ENCODE peak calls at places on chromosomes 5 and 9, in five cellular contexts. Z is thoracic aorta, L is AG10803, A is cardiac muscle cell, K is upper lobe of left lung. B is an unnamed sample.

GRCh38 chr5:31531543-31531887 is 378 bp downstream of the DROSHA start:
- DNase-seq in Z (no peak), L (peak), A (peak), K (peak), B (no peak)

GRCh38 chr5:137935190-137935589 is 45.9 kb downstream of the PKD2L2 start:
- DNase-seq in Z (no peak), L (no peak), A (no peak), K (no peak), B (no peak)

GRCh38 chr5:17396247-17396646 is 101.8 kb upstream of the TAF11L2 start:
- DNase-seq in Z (no peak), L (no peak), A (no peak), K (no peak), B (no peak)

GRCh38 chr9:4714266-4715016 is 26.6 kb downstream of the AK3 start:
- DNase-seq in Z (no peak), L (peak), A (no peak), K (no peak), B (no peak)

GRCh38 chr9:87428659-87429058 is 69.0 kb upstream of the DAPK1 start:
- DNase-seq in Z (no peak), L (no peak), A (no peak), K (no peak), B (no peak)

GRCh38 chr5:17461793-17462192 is 36.2 kb upstream of the TAF11L2 start:
- DNase-seq in Z (no peak), L (no peak), A (no peak), K (no peak), B (no peak)

GRCh38 chr5:55191165-55191564 is 18.2 kb upstream of the CDC20B start:
- DNase-seq in Z (no peak), L (peak), A (no peak), K (no peak), B (no peak)

GRCh38 chr5:74402553-74402952 is 238.0 kb downstream of the ENC1 start:
- DNase-seq in Z (no peak), L (no peak), A (no peak), K (no peak), B (no peak)

GRCh38 chr5:156230887-156231286 is 96.1 kb upstream of the SGCD start:
- DNase-seq in Z (no peak), L (no peak), A (no peak), K (no peak), B (no peak)

GRCh38 chr9:83043583-83043982 is 19.4 kb downstream of the RASEF start:
- DNase-seq in Z (no peak), L (peak), A (no peak), K (no peak), B (no peak)

GRCh38 chr5:96699186-96699820 is 37.1 kb downstream of the CAST start:
- DNase-seq in Z (no peak), L (no peak), A (peak), K (no peak), B (no peak)

DNA sequence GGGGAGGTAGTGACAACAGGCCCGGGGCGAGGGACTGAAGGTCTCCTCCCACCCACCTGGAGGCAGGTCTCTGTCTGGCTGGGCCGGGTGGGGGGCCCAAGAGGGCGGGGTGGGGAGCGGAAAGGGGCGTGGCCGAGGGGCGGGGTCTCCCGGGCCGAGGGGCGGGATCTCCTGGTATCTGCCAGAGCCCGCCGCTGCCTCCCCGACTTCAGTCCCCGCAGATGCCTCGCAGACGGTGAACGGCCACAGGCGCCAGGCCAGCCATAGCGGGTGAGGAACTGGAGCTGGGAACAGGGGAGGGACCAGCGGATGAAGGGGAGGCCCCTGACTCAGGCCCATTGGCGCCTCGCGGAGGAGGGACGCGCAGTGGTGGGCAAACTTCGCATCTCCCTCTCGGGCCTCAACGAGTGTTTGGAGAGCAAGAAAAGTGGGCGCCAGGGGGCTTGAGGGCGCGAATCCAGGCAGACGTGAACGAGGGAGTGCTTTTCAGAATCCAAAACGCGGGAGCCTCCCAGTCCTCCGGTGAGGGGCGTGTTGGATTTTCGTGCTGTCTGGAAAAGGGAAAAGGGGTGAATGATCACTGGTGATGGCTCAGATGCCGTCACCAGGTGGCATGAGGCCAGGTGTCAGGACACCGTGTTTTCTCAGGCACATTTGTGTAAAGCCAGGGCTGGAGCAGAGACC is at the start of gene ADGRD2:
- DNase-seq in Z (no peak), L (peak), A (peak), K (no peak), B (no peak)
- TF ChIP-seq CTCF in Z (no peak), L (no peak), A (no peak), K (no peak), B (no peak)

DNA sequence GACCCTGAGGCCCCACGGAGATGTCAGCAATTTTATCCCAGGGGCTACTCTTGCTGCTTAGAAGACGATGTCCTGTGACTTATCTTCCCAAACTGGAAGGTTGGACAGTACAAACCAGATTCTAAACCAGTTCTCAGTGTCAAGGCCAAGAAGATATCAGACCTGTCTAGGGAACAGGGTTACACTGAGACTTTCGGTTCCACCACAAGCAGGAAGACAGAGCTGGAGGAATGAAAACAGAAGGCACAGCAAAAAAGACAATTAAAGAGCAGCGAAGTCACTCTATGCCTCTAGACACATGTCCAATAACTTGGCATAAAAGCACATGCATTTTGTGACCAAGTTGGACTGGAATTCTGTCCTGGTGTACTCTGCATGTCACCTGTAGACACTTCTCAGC is 73.4 kb upstream of the TMEM252 start:
- DNase-seq in Z (no peak), L (no peak), A (no peak), K (no peak), B (no peak)
- H3K4me3 ChIP-seq in Z (no peak), L (no peak), A (no peak), K (no peak), B (no peak)

GRCh38 chr9:18910858-18911257 is 122.2 kb downstream of the SAXO1 start:
- DNase-seq in Z (no peak), L (no peak), A (peak), K (no peak), B (no peak)
- TF ChIP-seq CTCF in Z (no peak), L (peak), A (no peak), K (no peak), B (no peak)

GRCh38 chr9:130069048-130069447 is 15.3 kb downstream of the GPR107 start:
- DNase-seq in Z (no peak), L (no peak), A (no peak), K (no peak), B (no peak)

GRCh38 chr9:130074391-130075115 is 20.8 kb downstream of the GPR107 start:
- DNase-seq in Z (no peak), L (no peak), A (peak), K (no peak), B (no peak)

GRCh38 chr9:130072515-130073235 is 19.0 kb downstream of the GPR107 start:
- DNase-seq in Z (no peak), L (no peak), A (peak), K (no peak), B (no peak)

GRCh38 chr9:130078547-130078946 is 24.8 kb downstream of the GPR107 start:
- DNase-seq in Z (no peak), L (no peak), A (no peak), K (no peak), B (no peak)

GRCh38 chr9:130073373-130073772 is 19.7 kb downstream of the GPR107 start:
- DNase-seq in Z (no peak), L (peak), A (peak), K (peak), B (no peak)
- H3K4me3 ChIP-seq in Z (no peak), L (no peak), A (no peak), K (no peak), B (no peak)

DNA sequence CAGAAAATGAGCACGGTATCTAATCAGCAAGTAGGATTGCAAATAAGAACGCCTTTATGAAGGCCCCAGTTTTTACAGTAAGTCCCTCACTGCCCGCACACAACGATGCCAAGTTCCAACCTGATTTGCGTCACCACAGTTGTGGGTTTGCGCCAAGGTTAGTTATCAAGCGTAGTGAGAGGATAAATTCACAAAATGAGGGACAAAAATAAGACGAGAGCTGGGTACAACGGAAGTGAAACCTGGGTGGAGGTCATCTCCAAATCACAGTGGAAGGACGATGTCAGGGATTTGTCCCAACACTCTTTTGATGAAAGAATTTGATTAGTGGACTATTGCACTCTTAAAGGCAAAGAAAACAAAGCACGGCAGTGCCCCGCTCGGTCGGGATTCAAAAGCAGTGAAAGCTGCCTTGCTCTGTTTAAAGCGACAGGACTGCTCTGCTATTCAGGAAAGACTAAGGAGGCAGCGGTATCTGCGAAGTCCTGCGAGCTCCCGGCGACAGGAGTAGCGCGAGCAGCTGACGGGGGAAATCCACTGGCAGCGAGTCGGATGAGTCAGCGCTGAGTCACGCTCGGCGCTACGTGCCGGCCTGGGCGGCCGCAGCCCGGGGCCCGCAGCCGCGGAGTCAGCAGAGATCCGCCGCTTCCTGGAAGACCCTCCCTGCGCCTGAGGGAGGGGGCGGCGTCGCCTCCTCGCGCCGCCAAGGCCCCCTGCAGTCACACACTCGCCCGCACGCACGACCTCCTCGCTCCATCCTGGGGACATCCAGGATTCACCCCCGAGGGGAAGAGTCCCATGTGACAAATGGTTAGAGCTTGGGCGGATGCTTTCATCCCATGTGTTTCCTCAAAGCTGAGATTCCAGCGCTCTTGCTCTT is 102.8 kb downstream of the ARRDC3 start:
- DNase-seq in Z (peak), L (peak), A (peak), K (peak), B (peak)
- TF ChIP-seq CTCF in Z (no peak), L (peak), A (peak), K (no peak), B (peak)

GRCh38 chr5:140358738-140359310 is 1.2 kb upstream of the SLC4A9 start:
- DNase-seq in Z (no peak), L (peak), A (peak), K (no peak), B (no peak)

GRCh38 chr5:140356878-140357730 is 2.9 kb upstream of the SLC4A9 start:
- DNase-seq in Z (no peak), L (no peak), A (no peak), K (no peak), B (no peak)

GRCh38 chr5:140355551-140355950 is 4.4 kb upstream of the SLC4A9 start:
- DNase-seq in Z (no peak), L (no peak), A (no peak), K (no peak), B (no peak)

GRCh38 chr5:140360101-140360500 is at the start of gene SLC4A9:
- DNase-seq in Z (no peak), L (no peak), A (no peak), K (no peak), B (no peak)

DNA sequence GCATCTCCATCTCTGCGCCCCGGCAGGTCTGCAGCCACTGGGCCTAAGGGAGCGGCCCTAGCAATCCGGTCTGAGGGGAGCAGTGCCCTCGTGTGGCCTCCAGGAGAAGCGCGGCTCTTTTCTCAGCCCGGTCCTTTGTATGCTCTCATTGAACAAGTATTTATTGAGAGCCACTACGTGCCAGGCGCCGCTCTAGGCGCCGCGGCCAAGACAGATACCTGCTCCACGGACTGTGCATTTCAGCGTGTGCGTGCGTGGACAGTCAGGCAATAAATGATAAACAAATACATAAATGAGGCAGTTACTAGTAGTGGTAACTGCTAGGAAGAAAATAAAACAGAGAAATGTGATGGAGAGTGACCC is 2.3 kb upstream of the SLC4A9 start:
- DNase-seq in Z (peak), L (peak), A (peak), K (peak), B (no peak)
- H3K4me3 ChIP-seq in Z (peak), L (peak), A (no peak), K (peak), B (no peak)